ENCODE peak calls at places on chromosomes 2 and 18, in eight cellular contexts. One of them, this sample, is unnamed.

GRCh38 chr2:240518981-240519380 is 38.8 kb downstream of the ANKMY1 start:
- DNase-seq in body of pancreas: no peak
- DNase-seq in mesenchymal stem cell: no peak
- DNase-seq in brain microvascular endothelial cell: no peak
- DNase-seq in uterus: no peak
- DNase-seq in CD4-positive, alpha-beta T cell: no peak
- DNase-seq in cardiac muscle cell: no peak
- DNase-seq in right cardiac atrium: no peak
- DNase-seq in this sample: no peak

GRCh38 chr2:109727929-109728447 is 66.1 kb upstream of the RGPD5 start:
- DNase-seq in body of pancreas: no peak
- DNase-seq in mesenchymal stem cell: no peak
- DNase-seq in brain microvascular endothelial cell: no peak
- DNase-seq in uterus: no peak
- DNase-seq in CD4-positive, alpha-beta T cell: no peak
- DNase-seq in cardiac muscle cell: no peak
- DNase-seq in right cardiac atrium: no peak
- DNase-seq in this sample: peak; percentile 20

GRCh38 chr18:1018211-1018651 is 113.6 kb downstream of the ADCYAP1 start:
- DNase-seq in body of pancreas: no peak
- DNase-seq in mesenchymal stem cell: peak; percentile 39
- DNase-seq in brain microvascular endothelial cell: no peak
- DNase-seq in uterus: no peak
- DNase-seq in CD4-positive, alpha-beta T cell: no peak
- DNase-seq in cardiac muscle cell: no peak
- DNase-seq in right cardiac atrium: no peak
- DNase-seq in this sample: no peak

GRCh38 chr2:134410831-134411231 is 157.0 kb downstream of the MGAT5 start:
- DNase-seq in body of pancreas: no peak
- DNase-seq in mesenchymal stem cell: peak; percentile 57
- DNase-seq in brain microvascular endothelial cell: peak; percentile 66
- DNase-seq in uterus: no peak
- DNase-seq in CD4-positive, alpha-beta T cell: no peak
- DNase-seq in cardiac muscle cell: no peak
- DNase-seq in right cardiac atrium: no peak
- DNase-seq in this sample: no peak

GRCh38 chr2:64492272-64492671 is 31.9 kb upstream of the AFTPH start:
- DNase-seq in body of pancreas: no peak
- DNase-seq in mesenchymal stem cell: no peak
- DNase-seq in brain microvascular endothelial cell: no peak
- DNase-seq in uterus: no peak
- DNase-seq in CD4-positive, alpha-beta T cell: no peak
- DNase-seq in cardiac muscle cell: no peak
- DNase-seq in right cardiac atrium: no peak
- DNase-seq in this sample: no peak

GRCh38 chr2:9071584-9072124 is 68.2 kb upstream of the MBOAT2 start:
- DNase-seq in body of pancreas: no peak
- DNase-seq in mesenchymal stem cell: no peak
- DNase-seq in brain microvascular endothelial cell: no peak
- DNase-seq in uterus: no peak
- DNase-seq in CD4-positive, alpha-beta T cell: no peak
- DNase-seq in cardiac muscle cell: no peak
- DNase-seq in right cardiac atrium: no peak
- DNase-seq in this sample: no peak

GRCh38 chr2:200765995-200766660 is 45.6 kb upstream of the BZW1 start:
- DNase-seq in body of pancreas: no peak
- DNase-seq in mesenchymal stem cell: no peak
- DNase-seq in brain microvascular endothelial cell: no peak
- DNase-seq in uterus: no peak
- DNase-seq in CD4-positive, alpha-beta T cell: no peak
- DNase-seq in cardiac muscle cell: no peak
- DNase-seq in right cardiac atrium: no peak
- DNase-seq in this sample: no peak

GRCh38 chr2:240422683-240423329 is 12.7 kb upstream of the GPC1 start:
- DNase-seq in body of pancreas: no peak
- DNase-seq in mesenchymal stem cell: no peak
- DNase-seq in brain microvascular endothelial cell: no peak
- DNase-seq in uterus: no peak
- DNase-seq in CD4-positive, alpha-beta T cell: no peak
- DNase-seq in cardiac muscle cell: no peak
- DNase-seq in right cardiac atrium: no peak
- DNase-seq in this sample: no peak

GRCh38 chr2:139773720-139774277 is 993.6 kb upstream of the NXPH2 start:
- DNase-seq in body of pancreas: no peak
- DNase-seq in mesenchymal stem cell: no peak
- DNase-seq in brain microvascular endothelial cell: no peak
- DNase-seq in uterus: no peak
- DNase-seq in CD4-positive, alpha-beta T cell: no peak
- DNase-seq in cardiac muscle cell: no peak
- DNase-seq in right cardiac atrium: no peak
- DNase-seq in this sample: no peak

GRCh38 chr2:158772306-158773078 is 22.6 kb upstream of the DAPL1 start:
- DNase-seq in body of pancreas: no peak
- DNase-seq in mesenchymal stem cell: no peak
- DNase-seq in brain microvascular endothelial cell: no peak
- DNase-seq in uterus: no peak
- DNase-seq in CD4-positive, alpha-beta T cell: no peak
- DNase-seq in cardiac muscle cell: no peak
- DNase-seq in right cardiac atrium: no peak
- DNase-seq in this sample: no peak

GRCh38 chr2:98936917-98937351 is 909 bp upstream of the CRACDL start:
- DNase-seq in body of pancreas: no peak
- DNase-seq in mesenchymal stem cell: no peak
- DNase-seq in brain microvascular endothelial cell: no peak
- DNase-seq in uterus: no peak
- DNase-seq in CD4-positive, alpha-beta T cell: no peak
- DNase-seq in cardiac muscle cell: no peak
- DNase-seq in right cardiac atrium: no peak
- DNase-seq in this sample: no peak

GRCh38 chr2:156447761-156448160 is 11.6 kb downstream of the GPD2 start:
- DNase-seq in body of pancreas: no peak
- DNase-seq in mesenchymal stem cell: no peak
- DNase-seq in brain microvascular endothelial cell: no peak
- DNase-seq in uterus: no peak
- DNase-seq in CD4-positive, alpha-beta T cell: no peak
- DNase-seq in cardiac muscle cell: no peak
- DNase-seq in right cardiac atrium: no peak
- DNase-seq in this sample: no peak

GRCh38 chr18:58321986-58322385 is 278.0 kb downstream of the NEDD4L start:
- DNase-seq in body of pancreas: peak; percentile 89
- DNase-seq in mesenchymal stem cell: peak; percentile 69
- DNase-seq in brain microvascular endothelial cell: peak; percentile 70
- DNase-seq in uterus: peak; percentile 30
- DNase-seq in CD4-positive, alpha-beta T cell: peak; percentile 24
- DNase-seq in cardiac muscle cell: peak; percentile 47
- DNase-seq in right cardiac atrium: peak; percentile 83
- DNase-seq in this sample: peak; percentile 69

GRCh38 chr2:72892506-72893173 is 5.4 kb downstream of the SPR start:
- DNase-seq in body of pancreas: peak; percentile 80
- DNase-seq in mesenchymal stem cell: peak; percentile 68
- DNase-seq in brain microvascular endothelial cell: peak; percentile 40
- DNase-seq in uterus: peak; percentile 49
- DNase-seq in CD4-positive, alpha-beta T cell: no peak
- DNase-seq in cardiac muscle cell: peak; percentile 83
- DNase-seq in right cardiac atrium: peak; percentile 86
- DNase-seq in this sample: no peak

GRCh38 chr18:48729421-48729820 is 190.6 kb downstream of the CTIF start:
- DNase-seq in body of pancreas: no peak
- DNase-seq in mesenchymal stem cell: peak; percentile 53
- DNase-seq in brain microvascular endothelial cell: peak; percentile 67
- DNase-seq in uterus: no peak
- DNase-seq in CD4-positive, alpha-beta T cell: no peak
- DNase-seq in cardiac muscle cell: no peak
- DNase-seq in right cardiac atrium: no peak
- DNase-seq in this sample: no peak

GRCh38 chr2:210199186-210199765 is 26.0 kb downstream of the ACADL start:
- DNase-seq in body of pancreas: no peak
- DNase-seq in mesenchymal stem cell: peak; percentile 38
- DNase-seq in brain microvascular endothelial cell: no peak
- DNase-seq in uterus: no peak
- DNase-seq in CD4-positive, alpha-beta T cell: no peak
- DNase-seq in cardiac muscle cell: peak; percentile 34
- DNase-seq in right cardiac atrium: no peak
- DNase-seq in this sample: no peak

GRCh38 chr2:190882327-190882766 is 1.7 kb downstream of the GLS start:
- DNase-seq in body of pancreas: no peak
- DNase-seq in mesenchymal stem cell: no peak
- DNase-seq in brain microvascular endothelial cell: no peak
- DNase-seq in uterus: no peak
- DNase-seq in CD4-positive, alpha-beta T cell: no peak
- DNase-seq in cardiac muscle cell: no peak
- DNase-seq in right cardiac atrium: no peak
- DNase-seq in this sample: no peak

DNA sequence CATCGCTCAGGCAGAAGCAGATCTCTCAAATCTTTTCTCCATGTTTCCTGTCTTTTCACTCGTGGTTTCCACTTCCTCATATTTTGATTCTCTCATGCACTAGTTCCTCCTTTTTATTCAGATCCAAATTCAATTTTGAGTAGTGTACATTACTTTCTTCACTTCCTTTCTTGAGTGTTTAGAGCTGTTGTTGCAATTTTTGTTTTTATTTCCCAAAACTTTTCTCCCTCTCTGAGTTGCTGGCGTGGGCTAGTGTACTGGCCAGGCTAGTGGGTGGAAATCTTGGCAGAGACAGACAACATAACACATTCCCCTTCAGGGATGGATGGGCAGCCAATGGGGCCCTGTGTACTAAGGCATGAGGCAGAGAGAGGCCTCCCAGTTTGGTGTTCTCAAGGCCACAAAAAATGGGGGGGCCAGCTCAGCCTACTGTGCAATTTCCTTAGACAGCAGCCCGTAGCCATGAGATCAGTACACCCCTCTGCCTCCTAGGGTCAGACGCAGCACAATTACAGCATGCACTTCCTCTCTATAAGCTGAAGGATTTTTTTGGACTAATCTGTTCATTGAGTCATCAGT is 145.1 kb upstream of the PID1 start:
- DNase-seq in body of pancreas: peak; percentile 74
- DNase-seq in mesenchymal stem cell: peak; percentile 4
- DNase-seq in brain microvascular endothelial cell: peak; percentile 63
- DNase-seq in uterus: peak; percentile 69
- DNase-seq in CD4-positive, alpha-beta T cell: no peak
- DNase-seq in cardiac muscle cell: no peak
- DNase-seq in right cardiac atrium: peak; percentile 95
- DNase-seq in this sample: peak; percentile 59
- H3K27ac ChIP-seq in body of pancreas: peak overlapping the region; percentile 17
- H3K27ac ChIP-seq in mesenchymal stem cell: no peak overlapping the region
- H3K27ac ChIP-seq in brain microvascular endothelial cell: peak overlapping the region; percentile 2
- H3K27ac ChIP-seq in uterus: peak overlapping the region; percentile 78
- H3K27ac ChIP-seq in CD4-positive, alpha-beta T cell: no peak overlapping the region
- H3K27ac ChIP-seq in cardiac muscle cell: no peak overlapping the region
- H3K27ac ChIP-seq in right cardiac atrium: peak overlapping the region; percentile 54
- H3K27ac ChIP-seq in this sample: peak overlapping the region; percentile 64

GRCh38 chr2:120104002-120104467 is 91.2 kb downstream of the EPB41L5 start:
- DNase-seq in body of pancreas: no peak
- DNase-seq in mesenchymal stem cell: peak; percentile 96
- DNase-seq in brain microvascular endothelial cell: peak; percentile 96
- DNase-seq in uterus: no peak
- DNase-seq in CD4-positive, alpha-beta T cell: no peak
- DNase-seq in cardiac muscle cell: no peak
- DNase-seq in right cardiac atrium: no peak
- DNase-seq in this sample: no peak
- H3K27ac ChIP-seq in body of pancreas: no peak overlapping the region
- H3K27ac ChIP-seq in mesenchymal stem cell: no peak overlapping the region
- H3K27ac ChIP-seq in brain microvascular endothelial cell: peak overlapping the region; percentile 62
- H3K27ac ChIP-seq in uterus: no peak overlapping the region
- H3K27ac ChIP-seq in CD4-positive, alpha-beta T cell: no peak overlapping the region
- H3K27ac ChIP-seq in cardiac muscle cell: no peak overlapping the region
- H3K27ac ChIP-seq in right cardiac atrium: no peak overlapping the region
- H3K27ac ChIP-seq in this sample: no peak overlapping the region

DNA sequence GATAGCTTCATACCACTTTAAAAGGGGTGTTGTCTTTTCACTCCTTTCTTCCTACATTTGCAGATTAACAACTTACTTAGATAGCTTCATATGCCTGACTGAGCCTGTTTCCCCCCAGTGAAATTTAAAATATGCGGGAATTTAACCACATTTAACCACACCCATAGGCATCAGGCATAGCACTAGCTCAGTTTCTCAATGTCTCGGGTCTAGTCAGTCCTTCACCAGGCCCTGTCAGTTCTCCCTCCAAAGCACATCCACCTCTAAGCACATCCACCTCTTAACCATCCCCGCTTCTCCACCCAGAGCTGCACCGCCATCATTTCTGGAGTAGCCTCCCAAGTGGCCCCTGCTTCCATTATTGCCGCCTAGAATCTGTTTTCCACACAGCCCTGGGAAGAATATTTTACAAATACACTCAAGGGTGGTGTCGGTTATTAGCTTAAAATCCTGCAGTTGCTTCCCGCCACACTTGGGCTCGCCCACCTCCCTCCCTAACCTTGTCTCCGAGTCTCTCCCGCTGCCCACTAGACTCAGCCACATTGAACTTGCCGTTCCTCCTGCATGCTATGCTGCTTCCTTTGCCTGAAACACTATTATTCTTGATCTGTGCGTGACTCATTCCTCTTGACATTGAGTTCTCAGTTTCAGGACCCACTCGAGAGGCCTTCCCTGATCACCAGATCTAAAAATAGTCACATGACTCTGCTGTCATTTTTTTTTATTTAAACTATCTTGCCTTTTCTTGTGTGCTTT is 68.3 kb downstream of the SPTBN1 start:
- DNase-seq in body of pancreas: peak; percentile 13
- DNase-seq in mesenchymal stem cell: peak; percentile 96
- DNase-seq in brain microvascular endothelial cell: peak; percentile 86
- DNase-seq in uterus: no peak
- DNase-seq in CD4-positive, alpha-beta T cell: no peak
- DNase-seq in cardiac muscle cell: peak; percentile 46
- DNase-seq in right cardiac atrium: no peak
- DNase-seq in this sample: peak; percentile 53
- H3K27ac ChIP-seq in body of pancreas: no peak overlapping the region
- H3K27ac ChIP-seq in mesenchymal stem cell: peak overlapping the region; percentile 96
- H3K27ac ChIP-seq in brain microvascular endothelial cell: peak overlapping the region; percentile 84
- H3K27ac ChIP-seq in uterus: peak overlapping the region; percentile 30
- H3K27ac ChIP-seq in CD4-positive, alpha-beta T cell: no peak overlapping the region
- H3K27ac ChIP-seq in cardiac muscle cell: peak overlapping the region; percentile 81
- H3K27ac ChIP-seq in right cardiac atrium: peak overlapping the region; percentile 79
- H3K27ac ChIP-seq in this sample: peak overlapping the region; percentile 55

GRCh38 chr2:19351499-19351898 is 6.9 kb downstream of the OSR1 start:
- DNase-seq in body of pancreas: no peak
- DNase-seq in mesenchymal stem cell: no peak
- DNase-seq in brain microvascular endothelial cell: no peak
- DNase-seq in uterus: no peak
- DNase-seq in CD4-positive, alpha-beta T cell: no peak
- DNase-seq in cardiac muscle cell: no peak
- DNase-seq in right cardiac atrium: no peak
- DNase-seq in this sample: no peak

GRCh38 chr2:19350678-19351401 is 7.6 kb downstream of the OSR1 start:
- DNase-seq in body of pancreas: no peak
- DNase-seq in mesenchymal stem cell: no peak
- DNase-seq in brain microvascular endothelial cell: no peak
- DNase-seq in uterus: no peak
- DNase-seq in CD4-positive, alpha-beta T cell: no peak
- DNase-seq in cardiac muscle cell: no peak
- DNase-seq in right cardiac atrium: no peak
- DNase-seq in this sample: no peak

GRCh38 chr2:19348692-19349091 is 9.7 kb downstream of the OSR1 start:
- DNase-seq in body of pancreas: no peak
- DNase-seq in mesenchymal stem cell: no peak
- DNase-seq in brain microvascular endothelial cell: no peak
- DNase-seq in uterus: no peak
- DNase-seq in CD4-positive, alpha-beta T cell: no peak
- DNase-seq in cardiac muscle cell: no peak
- DNase-seq in right cardiac atrium: peak; percentile 60
- DNase-seq in this sample: no peak

GRCh38 chr2:19351914-19352697 is 6.3 kb downstream of the OSR1 start:
- DNase-seq in body of pancreas: no peak
- DNase-seq in mesenchymal stem cell: no peak
- DNase-seq in brain microvascular endothelial cell: no peak
- DNase-seq in uterus: no peak
- DNase-seq in CD4-positive, alpha-beta T cell: no peak
- DNase-seq in cardiac muscle cell: no peak
- DNase-seq in right cardiac atrium: no peak
- DNase-seq in this sample: no peak

GRCh38 chr2:19349911-19350677 is 8.3 kb downstream of the OSR1 start:
- DNase-seq in body of pancreas: peak; percentile 43
- DNase-seq in mesenchymal stem cell: peak; percentile 71
- DNase-seq in brain microvascular endothelial cell: peak; percentile 34
- DNase-seq in uterus: no peak
- DNase-seq in CD4-positive, alpha-beta T cell: no peak
- DNase-seq in cardiac muscle cell: peak; percentile 72
- DNase-seq in right cardiac atrium: peak; percentile 84
- DNase-seq in this sample: no peak
- H3K27ac ChIP-seq in body of pancreas: no peak overlapping the region
- H3K27ac ChIP-seq in mesenchymal stem cell: no peak overlapping the region
- H3K27ac ChIP-seq in brain microvascular endothelial cell: no peak overlapping the region
- H3K27ac ChIP-seq in uterus: no peak overlapping the region
- H3K27ac ChIP-seq in CD4-positive, alpha-beta T cell: no peak overlapping the region
- H3K27ac ChIP-seq in cardiac muscle cell: no peak overlapping the region
- H3K27ac ChIP-seq in right cardiac atrium: no peak overlapping the region
- H3K27ac ChIP-seq in this sample: no peak overlapping the region